ENCODE peak calls at places on chromosome 17, in five cellular contexts. N, U, T, E and Q are unnamed samples. For H3K9me3, the result is how much of the 10 kb centered on the place peaks cover.

GRCh38 chr17:48738803-48739526 is 10.4 kb upstream of the HOXB13 start:
- DNase-seq in N (no peak), U (no peak), E (no peak), T (no peak), Q (no peak)

GRCh38 chr17:30332057-30332542 is 1.8 kb downstream of the TMIGD1 start:
- DNase-seq in U (no peak), E (no peak), T (peak), N (no peak), Q (no peak)

GRCh38 chr17:59837362-59838195 is 55.2 kb downstream of the TUBD1 start:
- DNase-seq in U (peak), T (peak), N (no peak), E (no peak), Q (peak)

GRCh38 chr17:72730091-72730490 is 362.4 kb downstream of the SLC39A11 start:
- DNase-seq in T (no peak), U (no peak), N (no peak), E (no peak), Q (no peak)

GRCh38 chr17:11493947-11494346 is 104.3 kb upstream of the DNAH9 start:
- DNase-seq in U (no peak), T (no peak), N (no peak), E (no peak), Q (no peak)

GRCh38 chr17:13024526-13025263 is 6.9 kb upstream of the ELAC2 start:
- DNase-seq in E (peak), U (peak), T (peak), N (peak), Q (peak)

GRCh38 chr17:58242171-58242784 is 3.9 kb downstream of the LPO start:
- DNase-seq in N (no peak), T (no peak), U (no peak), E (no peak), Q (no peak)

GRCh38 chr17:40350410-40351184 is 13.9 kb downstream of the GJD3 start:
- DNase-seq in T (no peak), N (no peak), E (peak), U (no peak), Q (no peak)

GRCh38 chr17:38881600-38882191 is 11.8 kb downstream of the LASP1 start:
- DNase-seq in E (peak), U (peak), N (peak), T (no peak), Q (no peak)

GRCh38 chr17:8503368-8503767 is 67.7 kb downstream of the NDEL1 start:
- DNase-seq in T (no peak), N (no peak), E (no peak), U (no peak), Q (no peak)

GRCh38 chr17:40084477-40084876 is 15.9 kb downstream of the NR1D1 start:
- DNase-seq in N (no peak), U (no peak), E (peak), T (no peak), Q (no peak)

GRCh38 chr17:57284984-57285646 is 28.8 kb downstream of the MSI2 start:
- DNase-seq in E (no peak), T (no peak), U (no peak), N (no peak), Q (no peak)

GRCh38 chr17:34254651-34255380 is at the start of gene CCL2:
- DNase-seq in E (peak), N (peak), U (peak), T (no peak), Q (peak)

GRCh38 chr17:58196610-58197009 is 4.1 kb downstream of the EPX start:
- DNase-seq in T (no peak), N (no peak), E (no peak), U (no peak), Q (no peak)

GRCh38 chr17:15263680-15264079 is 1.4 kb downstream of the PMP22 start:
- DNase-seq in U (no peak), N (no peak), T (no peak), E (no peak), Q (no peak)

GRCh38 chr17:58316260-58316960 is 12.2 kb downstream of the TSPOAP1 start:
- DNase-seq in U (no peak), T (no peak), E (peak), N (no peak), Q (no peak)

GRCh38 chr17:71287246-71287828 is 833.5 kb upstream of the SOX9 start:
- DNase-seq in N (no peak), T (no peak), E (no peak), U (no peak), Q (no peak)

GRCh38 chr17:64326420-64327054 is 63.5 kb upstream of the TEX2 start:
- DNase-seq in T (no peak), N (peak), U (peak), E (peak), Q (peak)

GRCh38 chr17:78426293-78426879 is 47.9 kb downstream of the PGS1 start:
- DNase-seq in T (no peak), U (no peak), E (peak), N (no peak), Q (no peak)

GRCh38 chr17:19554393-19554792 is 20.7 kb downstream of the SLC47A1 start:
- DNase-seq in N (no peak), T (no peak), U (no peak), E (no peak), Q (no peak)

GRCh38 chr17:858941-859452 is 76.8 kb downstream of the MRM3 start:
- DNase-seq in U (no peak), E (peak), T (no peak), N (no peak), Q (no peak)

GRCh38 chr17:82400830-82401229 is 17.3 kb upstream of the HEXD start:
- DNase-seq in U (no peak), T (peak), N (peak), E (peak), Q (no peak)

GRCh38 chr17:64938925-64939474 is 19.7 kb upstream of the LRRC37A3 start:
- DNase-seq in U (peak), T (peak), E (peak), N (peak), Q (no peak)

GRCh38 chr17:79255926-79256325 is 181.3 kb downstream of the ENGASE start:
- DNase-seq in E (no peak), N (no peak), U (no peak), T (no peak), Q (no peak)

GRCh38 chr17:11551442-11551841 is 46.8 kb upstream of the DNAH9 start:
- DNase-seq in T (no peak), E (no peak), U (no peak), N (no peak), Q (no peak)

GRCh38 chr17:33106525-33107162 is 115.0 kb downstream of the SPACA3 start:
- DNase-seq in N (no peak), U (no peak), T (no peak), E (no peak), Q (no peak)

GRCh38 chr17:39740357-39741111 is 2.8 kb downstream of the GRB7 start:
- DNase-seq in N (no peak), E (peak), U (no peak), T (no peak), Q (no peak)

GRCh38 chr17:9217151-9218067 is 196.1 kb downstream of the NTN1 start:
- DNase-seq in T (no peak), U (no peak), N (no peak), E (no peak), Q (no peak)

GRCh38 chr17:63039342-63039741 is 73.3 kb downstream of the TANC2 start:
- DNase-seq in T (no peak), E (no peak), U (no peak), N (no peak), Q (no peak)

GRCh38 chr17:63041722-63042121 is 75.7 kb downstream of the TANC2 start:
- DNase-seq in T (no peak), E (no peak), U (no peak), N (no peak), Q (no peak)

GRCh38 chr17:63041251-63041650 is 75.2 kb downstream of the TANC2 start:
- DNase-seq in T (no peak), U (no peak), E (no peak), N (no peak), Q (no peak)

GRCh38 chr17:63040816-63041215 is 74.8 kb downstream of the TANC2 start:
- DNase-seq in E (no peak), T (no peak), N (no peak), U (no peak), Q (no peak)

GRCh38 chr17:63039899-63040602 is 74.0 kb downstream of the TANC2 start:
- DNase-seq in U (no peak), T (no peak), E (no peak), N (no peak), Q (no peak)
- H3K4me3 ChIP-seq in U (no peak), T (no peak), E (peak), N (no peak), Q (no peak)

GRCh38 chr17:21817791-21818364 is 125.6 kb downstream of the KCNJ18 start:
- DNase-seq in T (no peak), E (no peak), N (no peak), U (no peak), Q (no peak)

GRCh38 chr17:21815352-21816063 is 123.2 kb downstream of the KCNJ18 start:
- DNase-seq in N (no peak), U (no peak), E (no peak), T (no peak), Q (no peak)

GRCh38 chr17:21814776-21815175 is 122.5 kb downstream of the KCNJ18 start:
- DNase-seq in T (no peak), U (no peak), N (no peak), E (peak), Q (no peak)

GRCh38 chr17:21816592-21817567 is 124.6 kb downstream of the KCNJ18 start:
- DNase-seq in U (no peak), E (peak), T (no peak), N (no peak), Q (no peak)
- H3K9me3 ChIP-seq in U (under half), E (under half), T (under half), N (under half), Q (under half)

DNA sequence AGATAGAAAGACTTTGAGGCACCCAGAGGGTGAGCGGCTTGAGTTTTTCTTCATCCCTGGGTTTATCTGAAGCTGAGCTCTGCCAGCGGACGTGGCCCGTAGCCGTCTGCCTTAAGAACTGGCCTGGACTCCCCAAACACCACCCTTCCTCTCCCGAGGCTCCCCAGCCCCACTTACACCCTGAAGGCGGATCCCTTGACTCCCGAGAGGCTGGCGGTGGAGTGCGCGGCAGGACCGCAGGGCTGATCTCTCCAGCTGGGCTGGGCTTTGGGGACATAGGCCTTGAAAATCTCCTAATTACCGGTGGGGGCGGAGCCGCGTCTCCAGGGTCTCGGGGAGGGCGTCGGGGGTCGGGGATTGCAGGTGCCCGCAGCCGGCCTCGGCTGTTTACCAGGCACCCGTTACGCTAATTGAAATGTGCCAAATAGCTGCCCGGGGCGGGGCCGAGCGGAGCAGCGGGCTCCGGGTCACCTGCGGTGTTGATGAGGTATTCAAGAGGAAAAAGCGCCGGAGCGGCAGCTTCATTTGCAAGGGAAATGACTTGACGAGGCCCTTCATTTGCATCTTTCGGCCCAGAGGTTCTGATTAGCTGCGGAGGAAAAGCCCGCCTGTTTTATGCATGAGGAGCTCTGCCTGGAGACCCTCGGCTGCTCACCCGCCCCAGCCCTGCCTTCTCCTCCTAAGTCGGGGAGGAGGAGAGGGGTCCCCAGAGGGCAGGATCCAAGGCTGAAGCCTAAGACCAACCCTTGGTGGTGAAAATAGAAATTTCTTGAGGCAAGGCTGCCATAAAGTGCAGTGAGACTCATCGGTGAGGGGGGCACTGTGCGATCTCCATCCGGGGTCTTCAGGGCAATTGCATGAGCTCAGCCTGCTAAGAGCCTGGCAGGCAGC is 100.7 kb downstream of the MGAT5B start:
- DNase-seq in U (peak), N (no peak), T (peak), E (no peak), Q (no peak)
- H3K4me3 ChIP-seq in U (no peak), N (peak), T (peak), E (peak), Q (no peak)

GRCh38 chr17:69769050-69769449 is 306.0 kb upstream of the KCNJ16 start:
- DNase-seq in N (no peak), U (no peak), E (no peak), T (no peak), Q (no peak)
- H3K9me3 ChIP-seq in N (under half), U (under half), E (under half), T (under half), Q (under half)

DNA sequence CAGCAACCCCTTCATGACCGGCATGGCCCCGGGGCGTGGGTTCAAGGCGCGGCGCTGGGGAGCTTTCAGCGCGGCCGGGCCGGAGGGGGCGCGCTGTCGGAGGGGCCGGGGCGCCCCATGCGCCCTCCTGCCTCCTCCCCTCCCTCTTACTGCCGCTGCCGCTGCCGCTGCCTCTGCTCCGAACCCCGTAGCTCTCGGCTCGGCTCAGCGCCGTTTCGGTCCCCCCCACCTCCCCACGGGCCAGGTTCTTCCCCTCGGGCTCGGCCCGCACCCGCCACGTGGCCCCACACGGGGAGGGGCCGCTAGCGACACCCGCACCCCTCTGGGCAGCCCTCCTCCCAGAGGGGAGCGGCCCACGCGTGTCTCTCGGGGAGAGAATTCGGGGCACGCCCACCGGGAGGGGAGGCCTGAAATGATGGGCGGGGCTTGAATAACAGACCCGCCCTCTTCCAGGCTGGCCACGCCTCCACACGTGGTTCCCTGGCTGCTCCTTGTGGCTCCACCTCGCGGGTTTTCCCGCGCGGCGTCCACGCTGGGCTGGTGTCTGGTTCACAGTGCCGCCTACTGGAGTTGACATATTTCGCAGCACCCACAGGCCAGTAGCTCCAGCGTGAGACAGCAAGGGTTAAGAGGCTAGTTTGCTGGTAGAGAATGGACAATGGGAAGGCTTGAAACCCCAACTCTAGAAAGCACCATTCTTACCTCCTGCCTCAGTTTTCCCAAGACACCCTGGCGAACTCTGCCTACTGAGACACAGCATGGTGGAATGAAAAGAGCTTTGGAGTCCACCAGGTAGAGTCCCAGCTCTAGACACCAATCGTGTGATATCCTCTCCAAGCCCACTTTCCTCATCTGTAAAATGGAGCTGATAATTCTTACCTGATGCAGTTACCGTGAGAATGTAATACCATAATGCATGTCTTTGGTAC is at the start of gene KCNH4:
- DNase-seq in E (peak), T (peak), N (peak), U (peak), Q (peak)
- H3K4me3 ChIP-seq in E (peak), T (peak), N (peak), U (peak), Q (peak)

GRCh38 chr17:22267019-22267418 is 574.7 kb downstream of the KCNJ18 start:
- DNase-seq in E (no peak), T (no peak), U (no peak), N (no peak), Q (no peak)
- H3K9me3 ChIP-seq in E (under half), T (under half), U (under half), N (under half), Q (under half)

GRCh38 chr17:50146230-50146926 is 4.1 kb downstream of the PPP1R9B start:
- DNase-seq in N (no peak), T (no peak), U (no peak), E (peak), Q (no peak)

GRCh38 chr17:50146927-50147640 is 3.4 kb downstream of the PPP1R9B start:
- DNase-seq in T (no peak), U (no peak), N (no peak), E (peak), Q (no peak)

GRCh38 chr17:50144346-50144745 is 6.1 kb downstream of the PPP1R9B start:
- DNase-seq in N (no peak), E (no peak), U (no peak), T (no peak), Q (no peak)

GRCh38 chr17:50144845-50145531 is 5.5 kb downstream of the PPP1R9B start:
- DNase-seq in E (peak), T (no peak), U (no peak), N (peak), Q (no peak)

DNA sequence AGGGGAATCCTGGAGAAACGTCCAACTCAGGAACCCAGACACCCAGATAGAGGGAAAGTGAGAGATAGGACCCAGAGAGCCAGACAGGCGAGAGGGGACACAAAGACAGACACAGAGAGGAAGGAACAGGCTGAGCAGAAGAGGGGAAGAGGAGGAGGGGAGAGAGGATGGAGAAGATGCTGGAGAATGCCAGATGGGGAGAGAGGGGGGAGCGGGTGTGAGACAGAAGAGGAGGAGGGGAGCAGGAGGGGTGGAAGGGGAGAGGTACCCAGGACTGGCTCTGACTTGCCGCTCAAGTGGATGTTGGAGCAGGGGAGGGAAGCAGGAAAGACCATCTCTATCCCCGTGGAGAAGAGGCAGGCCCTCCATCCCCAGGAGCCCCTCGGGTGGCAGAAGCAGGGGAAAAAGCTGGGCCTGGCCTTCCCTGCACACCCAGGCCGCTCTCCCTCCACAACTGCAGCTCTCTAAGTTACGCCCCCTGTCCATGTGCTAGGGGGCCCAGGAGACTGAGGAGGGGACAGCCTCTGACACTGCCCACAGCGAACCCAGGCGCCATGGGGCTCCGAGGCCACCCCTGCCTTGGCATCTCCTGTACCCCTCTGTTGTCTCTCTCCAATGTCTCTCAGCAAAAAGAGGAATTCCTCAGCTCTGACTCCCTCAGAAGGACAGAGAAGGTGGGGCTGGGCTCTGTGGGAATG is 4.8 kb downstream of the PPP1R9B start:
- DNase-seq in N (no peak), E (peak), T (no peak), U (no peak), Q (no peak)
- H3K4me3 ChIP-seq in N (no peak), E (no peak), T (no peak), U (no peak), Q (no peak)

DNA sequence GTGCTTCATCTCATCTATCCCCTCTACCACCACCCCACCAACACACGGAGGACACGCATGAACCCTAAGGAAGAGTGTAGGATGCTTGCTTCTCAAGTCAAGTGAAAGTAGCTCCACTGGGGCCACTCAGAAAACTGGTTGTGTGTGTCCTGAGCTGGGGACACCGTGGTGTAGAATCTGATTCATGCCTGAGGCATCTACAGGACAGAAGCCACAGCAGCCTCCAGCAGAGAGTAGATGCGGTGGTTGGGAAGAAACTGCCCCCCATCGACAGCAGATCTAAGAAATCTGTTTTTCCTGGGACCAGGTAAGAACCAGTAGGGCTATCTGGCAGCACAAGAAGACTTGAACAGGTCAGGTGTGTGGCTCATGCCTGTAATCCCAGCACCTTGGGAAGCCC is 51.9 kb upstream of the HLF start:
- DNase-seq in N (no peak), T (no peak), E (no peak), U (no peak), Q (no peak)
- H3K9me3 ChIP-seq in N (under half), T (under half), E (under half), U (under half), Q (under half)

GRCh38 chr17:42054101-42054500 is 3.7 kb upstream of the C17orf113 start:
- DNase-seq in E (no peak), N (no peak), U (no peak), T (no peak), Q (no peak)
- H3K4me3 ChIP-seq in E (no peak), N (no peak), U (no peak), T (no peak), Q (no peak)

GRCh38 chr17:5181509-5182305 is 10.0 kb downstream of the ZNF594 start:
- DNase-seq in U (no peak), E (no peak), T (no peak), N (no peak), Q (no peak)
- H3K9me3 ChIP-seq in U (under half), E (under half), T (half or more), N (half or more), Q (under half)